ENCODE peak calls at places on chromosomes 5 and 9, in five cellular contexts. F is transverse colon, K is uterus, V is lower leg skin, I is adrenal gland. N is an unnamed sample.

GRCh38 chr9:26789959-26790358 is 102.6 kb downstream of the CAAP1 start:
- DNase-seq in K (no peak), F (no peak), I (no peak), V (no peak), N (no peak)

GRCh38 chr9:94757158-94757557 is 30.7 kb downstream of the AOPEP start:
- DNase-seq in V (no peak), K (no peak), I (no peak), F (no peak), N (peak)

GRCh38 chr5:139745800-139746690 is 49.6 kb upstream of the PSD2 start:
- DNase-seq in F (peak), I (peak), V (peak), K (peak), N (peak)

GRCh38 chr5:176652136-176652535 is 4.9 kb downstream of the TSPAN17 start:
- DNase-seq in I (no peak), F (no peak), K (no peak), V (no peak), N (no peak)

GRCh38 chr5:146463446-146463845 is 16.3 kb downstream of the TCERG1 start:
- DNase-seq in I (no peak), V (no peak), F (peak), K (no peak), N (no peak)

GRCh38 chr5:163347671-163348070 is 89.7 kb upstream of the CCNG1 start:
- DNase-seq in I (peak), V (no peak), F (peak), K (no peak), N (peak)

GRCh38 chr9:70228098-70228497 is 30.7 kb upstream of the SMC5 start:
- DNase-seq in K (no peak), I (no peak), F (no peak), V (no peak), N (no peak)

GRCh38 chr5:28896949-28897348 is 1858.6 kb upstream of the CDH9 start:
- DNase-seq in F (no peak), K (no peak), V (no peak), I (no peak), N (no peak)

GRCh38 chr9:130756037-130756436 is 62.5 kb downstream of the EXOSC2 start:
- DNase-seq in V (no peak), I (no peak), K (no peak), F (no peak), N (no peak)

GRCh38 chr5:7347377-7347776 is 48.6 kb upstream of the ADCY2 start:
- DNase-seq in I (no peak), K (no peak), F (no peak), V (no peak), N (no peak)

GRCh38 chr5:125659316-125660071 is 763.7 kb upstream of the GRAMD2B start:
- DNase-seq in F (no peak), K (peak), V (no peak), I (peak), N (no peak)

DNA sequence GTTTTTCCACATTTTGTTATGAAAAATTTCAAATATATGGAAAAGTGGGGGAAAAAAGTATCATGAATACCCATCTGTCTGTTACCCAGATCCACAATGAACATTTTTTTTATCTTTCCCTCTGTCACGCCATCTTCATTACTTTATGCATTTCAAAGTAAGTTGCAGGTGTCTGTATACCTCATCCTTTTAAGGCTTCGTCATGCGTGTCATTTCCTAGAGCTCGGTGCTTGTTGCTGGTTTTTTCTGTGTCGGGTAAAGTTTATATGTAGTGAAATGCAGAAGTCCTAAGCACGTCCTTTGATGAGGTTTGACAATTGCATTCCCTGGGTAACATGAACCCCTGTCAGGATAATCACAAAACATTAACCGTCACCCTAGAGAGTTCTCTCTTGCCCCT is 52.1 kb downstream of the DAPK1 start:
- DNase-seq in V (no peak), F (no peak), I (no peak), K (no peak), N (no peak)
- TF ChIP-seq POLR2A in V (no peak), F (no peak), I (no peak), K (no peak), N (no peak)

GRCh38 chr5:34930527-34930844 is 1.1 kb downstream of the DNAJC21 start:
- DNase-seq in K (no peak), F (no peak), V (no peak), I (no peak), N (peak)

GRCh38 chr5:34929150-34929719 is at the start of gene DNAJC21:
- DNase-seq in K (peak), I (peak), F (peak), V (peak), N (peak)

GRCh38 chr5:34930870-34931269 is 1.5 kb downstream of the DNAJC21 start:
- DNase-seq in V (no peak), F (no peak), K (no peak), I (no peak), N (no peak)

GRCh38 chr5:34928267-34928666 is 1.1 kb upstream of the DNAJC21 start:
- DNase-seq in K (no peak), F (no peak), I (no peak), V (no peak), N (no peak)

DNA sequence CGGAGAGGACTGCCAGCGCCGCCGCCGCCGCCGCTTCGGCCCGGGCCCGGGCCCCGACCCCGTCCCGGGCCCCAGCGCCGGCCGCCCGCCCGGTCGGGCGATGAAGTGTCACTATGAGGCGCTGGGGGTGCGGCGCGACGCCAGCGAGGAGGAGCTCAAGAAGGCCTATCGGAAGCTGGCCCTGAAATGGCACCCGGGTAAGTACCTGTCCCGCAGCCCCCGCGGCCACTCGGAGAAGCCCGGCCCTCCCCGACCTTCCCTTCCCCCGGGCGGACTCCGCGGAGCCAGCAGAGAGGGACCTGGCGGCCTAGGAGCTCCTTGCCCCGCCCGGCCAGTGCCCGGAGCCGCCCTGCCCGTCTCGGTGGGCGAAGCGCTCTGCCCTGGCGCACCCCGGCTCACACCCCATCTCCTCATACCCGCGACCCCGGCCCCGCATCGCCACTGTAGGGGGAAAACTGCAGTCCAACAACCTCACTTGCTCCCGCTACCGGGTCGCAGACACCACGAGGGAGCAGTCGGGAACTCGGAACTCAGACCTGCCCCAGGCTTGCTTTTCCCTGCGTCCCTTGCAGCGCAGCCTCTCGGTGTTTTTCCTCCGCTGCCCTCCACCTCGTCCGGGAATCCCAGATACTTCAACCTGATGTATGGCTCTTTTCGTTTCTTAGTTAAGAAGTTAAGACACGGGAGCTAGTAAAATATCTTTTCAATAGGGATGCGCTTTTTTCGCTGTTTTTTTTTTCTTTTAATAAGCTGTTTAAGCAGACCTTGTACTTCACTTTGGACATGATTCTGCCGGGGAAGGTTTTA is 564 bp downstream of the DNAJC21 start:
- DNase-seq in F (peak), V (peak), I (peak), K (peak), N (peak)
- TF ChIP-seq POLR2A in F (peak), V (no peak), I (peak), K (no peak), N (peak)

DNA sequence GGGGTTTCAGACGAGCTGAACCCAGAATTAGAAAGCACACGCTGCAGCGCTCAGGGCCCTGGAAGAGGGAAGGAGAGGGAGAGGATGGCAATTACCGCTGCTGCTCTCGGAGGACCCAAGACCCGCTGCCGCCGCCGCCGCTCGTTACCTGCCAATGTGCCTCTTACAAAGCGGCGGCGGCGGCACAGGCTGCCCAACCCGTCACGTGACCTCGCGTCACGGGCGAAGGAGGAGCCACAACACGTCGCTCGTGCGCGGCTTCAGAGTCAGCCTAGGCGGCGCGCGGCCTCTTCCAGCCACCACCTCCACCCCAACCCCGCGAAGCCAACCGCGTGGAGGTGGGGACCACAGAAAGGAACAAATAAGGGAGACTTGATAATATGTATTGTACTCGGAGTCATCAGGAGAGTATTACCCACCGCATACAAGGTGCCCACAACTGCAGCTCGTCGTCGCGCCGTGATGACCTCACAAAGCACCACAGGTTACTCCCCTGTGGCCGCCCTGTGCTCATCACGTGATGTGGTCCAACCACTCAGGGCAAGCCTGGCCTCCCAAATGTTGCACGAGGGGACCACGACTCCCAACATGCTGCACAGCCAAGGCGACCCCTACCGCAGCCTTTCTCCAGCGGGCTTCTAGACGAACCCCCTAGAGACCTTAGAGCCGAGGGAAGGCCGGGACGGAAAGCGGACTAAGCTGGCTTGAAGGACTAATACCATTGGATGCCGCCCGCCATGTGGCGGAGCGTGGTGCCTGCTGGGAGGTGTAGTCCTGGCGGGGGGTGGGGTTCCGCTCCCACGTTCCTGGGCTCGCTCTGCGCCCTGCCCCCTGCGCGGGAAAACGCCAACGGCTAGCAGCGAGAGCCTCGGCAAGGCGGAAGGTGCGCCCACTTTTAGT is at the start of gene UBAP2:
- DNase-seq in I (peak), F (peak), V (peak), K (peak), N (peak)
- TF ChIP-seq POLR2A in I (peak), F (peak), V (peak), K (peak), N (peak)

GRCh38 chr9:19156805-19157204 is 29.5 kb upstream of the PLIN2 start:
- DNase-seq in V (no peak), F (no peak), I (peak), K (no peak), N (no peak)

GRCh38 chr9:19156026-19156474 is 28.8 kb upstream of the PLIN2 start:
- DNase-seq in V (no peak), F (no peak), I (no peak), K (no peak), N (no peak)

GRCh38 chr9:19154135-19154612 is 26.9 kb upstream of the PLIN2 start:
- DNase-seq in K (peak), F (no peak), I (peak), V (no peak), N (peak)

GRCh38 chr9:19151425-19152159 is 24.3 kb upstream of the PLIN2 start:
- DNase-seq in F (no peak), V (no peak), K (no peak), I (no peak), N (no peak)

DNA sequence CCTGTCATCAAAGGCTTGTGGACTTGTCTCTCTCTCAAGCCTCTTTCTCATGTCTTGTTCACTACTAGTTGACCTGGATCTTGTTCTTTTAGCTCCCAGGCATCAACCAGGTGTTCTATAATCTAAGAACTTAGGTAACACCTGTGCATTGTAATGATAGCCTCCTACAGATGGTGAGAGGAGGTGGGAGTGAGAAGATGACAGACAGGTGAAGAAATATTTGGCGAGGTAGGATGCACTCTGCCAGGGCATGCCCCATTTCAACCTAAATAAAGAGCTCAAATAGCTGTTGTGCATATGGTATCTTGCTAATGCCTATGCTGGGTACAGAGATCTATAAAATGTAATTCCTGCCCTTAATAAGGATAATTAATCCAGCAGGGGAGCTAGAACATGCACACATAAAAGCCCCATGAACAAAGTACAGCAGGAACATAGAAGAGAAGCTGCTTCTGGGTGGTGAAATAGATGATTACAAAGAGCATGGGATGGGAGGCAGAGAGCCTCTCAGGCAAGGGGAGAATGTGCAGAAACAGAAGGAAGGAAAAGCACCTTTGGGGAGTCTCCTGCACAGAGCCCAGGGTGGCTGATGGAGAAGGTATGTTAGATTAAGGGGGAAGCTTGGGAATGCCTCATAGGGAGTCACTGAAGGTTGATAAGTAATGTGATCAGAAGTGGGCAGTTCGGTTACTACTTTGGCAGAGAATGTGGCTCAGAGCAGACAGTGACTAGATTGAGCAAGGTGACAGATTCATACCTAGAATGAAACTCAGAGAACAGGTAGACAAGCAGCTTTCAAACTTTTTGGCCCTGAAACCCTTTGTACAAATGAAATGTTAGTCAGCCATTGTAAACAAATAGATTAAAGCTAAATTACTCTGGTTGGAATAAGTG is 28.1 kb upstream of the PLIN2 start:
- DNase-seq in K (no peak), F (no peak), V (no peak), I (no peak), N (peak)
- TF ChIP-seq POLR2A in K (no peak), F (no peak), V (no peak), I (no peak), N (peak)

GRCh38 chr9:125956102-125956501 is 208.9 kb downstream of the PBX3 start:
- DNase-seq in I (no peak), F (no peak), V (no peak), K (no peak), N (no peak)
- TF ChIP-seq POLR2A in I (no peak), F (no peak), V (no peak), K (no peak), N (no peak)

DNA sequence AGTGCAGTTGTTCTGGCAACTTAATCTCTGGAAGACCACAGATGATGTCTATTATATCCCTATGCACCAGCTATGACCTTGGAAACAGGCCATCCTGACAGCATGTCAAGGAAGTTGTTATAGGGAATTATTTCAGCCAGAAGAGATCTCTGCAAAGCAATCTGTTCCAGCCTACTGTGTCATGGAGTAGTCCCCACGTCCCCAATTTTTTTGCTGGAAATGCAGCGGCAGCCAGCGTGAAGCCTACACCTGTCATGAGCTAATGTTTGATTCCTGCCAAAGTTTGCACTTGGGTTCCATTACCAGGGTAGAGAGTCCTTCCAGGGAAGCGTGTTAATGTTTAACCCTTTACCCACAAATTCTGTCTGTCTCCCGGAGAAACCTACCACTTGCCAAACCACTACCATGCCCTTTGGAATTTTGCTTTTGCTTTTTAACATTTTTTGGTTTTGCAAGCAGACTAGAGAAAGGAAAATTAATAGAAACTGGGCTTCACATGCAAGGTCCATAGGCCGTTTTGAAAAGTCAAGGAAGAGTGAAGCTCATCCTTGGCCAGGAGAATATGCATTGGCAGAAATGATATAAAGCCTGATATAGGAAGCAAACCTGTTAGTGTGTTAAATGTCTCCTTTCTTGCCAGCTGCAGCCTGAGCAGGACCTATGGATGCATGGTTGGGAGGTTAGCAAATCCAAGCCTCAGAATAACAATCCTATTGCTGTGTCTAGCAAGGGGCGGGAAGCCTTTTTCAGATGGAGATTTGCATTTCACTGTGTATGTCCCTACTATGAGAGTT is 175.0 kb upstream of the SPRY4 start:
- DNase-seq in K (no peak), V (no peak), F (no peak), I (no peak), N (no peak)
- TF ChIP-seq POLR2A in K (no peak), V (no peak), F (no peak), I (no peak), N (no peak)

GRCh38 chr9:122370869-122371467 is at the start of gene PTGS1:
- DNase-seq in I (peak), F (peak), K (no peak), V (peak), N (peak)
- TF ChIP-seq POLR2A in I (no peak), F (peak), K (no peak), V (no peak), N (peak)

GRCh38 chr5:40755407-40756365 is at the start of gene TTC33:
- DNase-seq in K (peak), V (peak), I (peak), F (peak), N (peak)
- TF ChIP-seq POLR2A in K (peak), V (no peak), I (peak), F (peak), N (peak)

N was measured in erythroblast.